ENCODE peak calls at places on chromosomes 6 and 20, in four cellular contexts. One of them, this sample, is unnamed.

GRCh38 chr20:59933296-59933848 is at the start of gene SYCP2:
- DNase-seq in adipocyte: no peak
- DNase-seq in stomach: peak; percentile 61
- DNase-seq in astrocyte of the spinal cord: peak; percentile 22
- DNase-seq in this sample: peak; percentile 80

GRCh38 chr6:169864148-169865030 is 113.0 kb downstream of the ERMARD start:
- DNase-seq in stomach: peak; percentile 70
- DNase-seq in adipocyte: no peak
- DNase-seq in astrocyte of the spinal cord: no peak
- DNase-seq in this sample: peak; percentile 11

GRCh38 chr6:14965340-14966102 is 280.3 kb upstream of the JARID2 start:
- DNase-seq in adipocyte: no peak
- DNase-seq in astrocyte of the spinal cord: no peak
- DNase-seq in stomach: no peak
- DNase-seq in this sample: no peak

GRCh38 chr6:52103661-52104060 is 16.2 kb upstream of the PKHD1 start:
- DNase-seq in adipocyte: no peak
- DNase-seq in astrocyte of the spinal cord: no peak
- DNase-seq in stomach: no peak
- DNase-seq in this sample: no peak

GRCh38 chr6:22294301-22294700 is 2.5 kb downstream of the PRL start:
- DNase-seq in adipocyte: no peak
- DNase-seq in astrocyte of the spinal cord: no peak
- DNase-seq in stomach: no peak
- DNase-seq in this sample: no peak

GRCh38 chr6:19905584-19905983 is 68.4 kb downstream of the ID4 start:
- DNase-seq in stomach: no peak
- DNase-seq in astrocyte of the spinal cord: no peak
- DNase-seq in adipocyte: no peak
- DNase-seq in this sample: no peak

GRCh38 chr6:159079367-159079766 is 34.6 kb upstream of the TAGAP start:
- DNase-seq in astrocyte of the spinal cord: no peak
- DNase-seq in stomach: no peak
- DNase-seq in adipocyte: peak; percentile 57
- DNase-seq in this sample: no peak

GRCh38 chr20:45052698-45053440 is 48.1 kb downstream of the KCNS1 start:
- DNase-seq in adipocyte: peak; percentile 78
- DNase-seq in astrocyte of the spinal cord: peak; percentile 91
- DNase-seq in stomach: no peak
- DNase-seq in this sample: peak; percentile 73

GRCh38 chr6:36110863-36111262 is 19.4 kb upstream of the MAPK13 start:
- DNase-seq in adipocyte: no peak
- DNase-seq in stomach: no peak
- DNase-seq in astrocyte of the spinal cord: no peak
- DNase-seq in this sample: no peak

GRCh38 chr20:15487030-15487429 is 1086.2 kb downstream of the KIF16B start:
- DNase-seq in astrocyte of the spinal cord: no peak
- DNase-seq in adipocyte: peak; percentile 43
- DNase-seq in stomach: no peak
- DNase-seq in this sample: no peak

GRCh38 chr6:24140572-24140971 is 14.6 kb downstream of the NRSN1 start:
- DNase-seq in stomach: no peak
- DNase-seq in astrocyte of the spinal cord: no peak
- DNase-seq in adipocyte: no peak
- DNase-seq in this sample: no peak

GRCh38 chr6:24139080-24139479 is 13.1 kb downstream of the NRSN1 start:
- DNase-seq in adipocyte: no peak
- DNase-seq in astrocyte of the spinal cord: no peak
- DNase-seq in stomach: no peak
- DNase-seq in this sample: no peak

GRCh38 chr6:24139639-24140038 is 13.6 kb downstream of the NRSN1 start:
- DNase-seq in adipocyte: no peak
- DNase-seq in astrocyte of the spinal cord: no peak
- DNase-seq in stomach: no peak
- DNase-seq in this sample: no peak
- H3K4me3 ChIP-seq in adipocyte: no peak overlapping the region
- H3K4me3 ChIP-seq in astrocyte of the spinal cord: no peak overlapping the region
- H3K4me3 ChIP-seq in stomach: no peak overlapping the region
- H3K4me3 ChIP-seq in this sample: no peak overlapping the region

GRCh38 chr6:166618251-166618650 is 8.8 kb downstream of the RPS6KA2 start:
- DNase-seq in stomach: no peak
- DNase-seq in adipocyte: no peak
- DNase-seq in astrocyte of the spinal cord: no peak
- DNase-seq in this sample: no peak

GRCh38 chr6:166619912-166620311 is 7.1 kb downstream of the RPS6KA2 start:
- DNase-seq in astrocyte of the spinal cord: peak; percentile 98
- DNase-seq in adipocyte: peak; percentile 97
- DNase-seq in stomach: peak; percentile 38
- DNase-seq in this sample: no peak

GRCh38 chr6:166618866-166619761 is 7.9 kb downstream of the RPS6KA2 start:
- DNase-seq in stomach: no peak
- DNase-seq in adipocyte: peak; percentile 81
- DNase-seq in astrocyte of the spinal cord: peak; percentile 98
- DNase-seq in this sample: no peak

GRCh38 chr6:166621114-166621540 is 5.9 kb downstream of the RPS6KA2 start:
- DNase-seq in astrocyte of the spinal cord: no peak
- DNase-seq in stomach: peak; percentile 62
- DNase-seq in adipocyte: no peak
- DNase-seq in this sample: no peak

GRCh38 chr6:166620478-166621113 is 6.5 kb downstream of the RPS6KA2 start:
- DNase-seq in astrocyte of the spinal cord: no peak
- DNase-seq in stomach: no peak
- DNase-seq in adipocyte: no peak
- DNase-seq in this sample: no peak
- H3K4me3 ChIP-seq in astrocyte of the spinal cord: no peak overlapping the region
- H3K4me3 ChIP-seq in stomach: no peak overlapping the region
- H3K4me3 ChIP-seq in adipocyte: peak overlapping the region; percentile 54
- H3K4me3 ChIP-seq in this sample: no peak overlapping the region

DNA sequence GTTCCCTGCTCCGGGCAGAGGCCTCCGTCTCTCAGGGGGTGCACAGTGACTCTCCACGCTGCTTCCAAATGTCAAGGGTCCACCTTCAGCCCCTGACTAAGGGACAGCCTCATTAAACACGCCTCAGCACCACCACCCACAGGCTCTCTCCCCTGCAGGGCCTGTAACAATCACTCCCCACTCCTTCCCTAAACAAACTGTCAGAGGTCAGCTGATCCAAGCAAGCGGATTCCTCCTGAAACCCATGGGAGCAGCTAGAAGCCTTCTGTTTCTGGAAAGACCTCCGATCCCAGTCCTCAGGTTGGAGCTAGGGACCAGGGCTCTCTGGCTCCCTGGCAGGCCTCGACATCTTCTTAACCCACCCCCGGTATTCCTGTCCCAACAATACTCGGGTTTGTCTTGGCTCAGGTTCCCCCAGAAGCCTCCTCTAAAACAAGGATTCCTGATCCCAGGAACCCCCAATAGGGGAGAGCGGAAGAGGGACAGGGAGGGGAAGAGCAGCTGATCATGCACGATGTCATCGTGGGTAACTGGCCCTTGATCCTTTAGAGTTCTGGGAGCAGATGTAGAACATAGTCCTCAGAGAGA is 180.9 kb downstream of the ZNF217 start:
- DNase-seq in astrocyte of the spinal cord: no peak
- DNase-seq in adipocyte: no peak
- DNase-seq in stomach: no peak
- DNase-seq in this sample: no peak
- H3K4me3 ChIP-seq in astrocyte of the spinal cord: no peak overlapping the region
- H3K4me3 ChIP-seq in adipocyte: no peak overlapping the region
- H3K4me3 ChIP-seq in stomach: no peak overlapping the region
- H3K4me3 ChIP-seq in this sample: no peak overlapping the region

DNA sequence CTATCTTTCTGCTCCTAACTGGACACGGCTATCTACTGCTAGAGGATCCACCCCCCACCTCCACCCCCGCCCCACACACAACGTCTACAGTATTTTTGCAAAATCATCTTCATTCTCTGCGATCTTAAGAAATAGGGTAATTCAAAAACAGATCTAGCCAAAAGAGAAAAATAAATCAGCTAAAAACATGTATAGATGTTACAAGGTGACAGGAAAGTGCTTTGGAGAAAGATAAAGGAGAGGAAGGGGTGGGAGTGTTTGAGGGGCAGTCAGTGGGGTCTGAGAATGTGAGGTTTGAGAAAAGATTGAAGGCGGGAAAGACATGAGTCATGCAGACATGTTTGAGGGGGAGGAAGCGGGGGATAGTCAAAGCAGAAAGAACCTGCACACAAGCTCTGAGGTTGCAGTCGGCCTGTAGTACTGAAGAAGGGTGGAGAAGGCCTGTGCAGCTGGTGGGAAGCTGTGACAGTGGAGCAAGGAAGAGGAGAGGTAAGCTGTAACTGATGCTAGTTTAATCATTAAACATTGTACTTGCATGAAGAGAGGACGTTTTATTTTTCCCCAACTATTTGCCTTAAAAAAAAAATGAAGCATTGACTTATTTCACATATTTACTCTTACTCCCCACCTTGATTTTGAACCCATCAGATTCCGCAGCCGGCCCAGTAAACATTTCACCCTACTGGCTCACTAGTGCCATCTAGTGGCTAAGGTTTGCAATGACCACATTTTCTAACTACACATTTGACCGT is 332.6 kb downstream of the ADGRB3 start:
- DNase-seq in stomach: peak; percentile 57
- DNase-seq in adipocyte: peak; percentile 79
- DNase-seq in astrocyte of the spinal cord: peak; percentile 48
- DNase-seq in this sample: peak; percentile 68
- H3K4me3 ChIP-seq in stomach: no peak overlapping the region
- H3K4me3 ChIP-seq in adipocyte: no peak overlapping the region
- H3K4me3 ChIP-seq in astrocyte of the spinal cord: no peak overlapping the region
- H3K4me3 ChIP-seq in this sample: no peak overlapping the region

GRCh38 chr6:136784271-136784664 is 8.0 kb downstream of the MAP3K5 start:
- DNase-seq in stomach: no peak
- DNase-seq in astrocyte of the spinal cord: no peak
- DNase-seq in adipocyte: no peak
- DNase-seq in this sample: no peak
- H3K4me3 ChIP-seq in stomach: peak overlapping the region; percentile 20
- H3K4me3 ChIP-seq in astrocyte of the spinal cord: no peak overlapping the region
- H3K4me3 ChIP-seq in adipocyte: no peak overlapping the region
- H3K4me3 ChIP-seq in this sample: peak overlapping the region; percentile 97

DNA sequence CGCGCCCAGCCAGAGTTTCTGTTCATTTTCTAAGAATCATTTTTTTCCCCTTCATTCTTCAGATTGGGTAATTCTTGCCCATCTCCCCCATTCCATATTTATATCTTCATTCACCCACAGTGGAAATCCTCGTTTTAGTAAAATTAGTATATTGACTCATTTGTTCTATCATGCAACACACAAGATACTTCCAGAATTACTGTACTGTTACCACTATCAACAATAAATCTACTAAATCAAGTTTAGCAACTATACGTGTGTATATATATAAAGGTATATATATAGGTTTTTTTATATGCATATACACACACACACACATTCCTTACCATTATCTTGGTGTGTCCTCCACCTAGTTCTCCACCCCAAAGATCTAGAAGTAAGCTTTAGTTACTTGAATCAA is 41.3 kb upstream of the KCNG1 start:
- DNase-seq in astrocyte of the spinal cord: no peak
- DNase-seq in stomach: no peak
- DNase-seq in adipocyte: no peak
- DNase-seq in this sample: no peak
- H3K4me3 ChIP-seq in astrocyte of the spinal cord: no peak overlapping the region
- H3K4me3 ChIP-seq in stomach: no peak overlapping the region
- H3K4me3 ChIP-seq in adipocyte: no peak overlapping the region
- H3K4me3 ChIP-seq in this sample: no peak overlapping the region

GRCh38 chr6:157529654-157530039 is 148.7 kb downstream of the ZDHHC14 start:
- DNase-seq in astrocyte of the spinal cord: no peak
- DNase-seq in stomach: no peak
- DNase-seq in adipocyte: no peak
- DNase-seq in this sample: no peak
- H3K4me3 ChIP-seq in astrocyte of the spinal cord: no peak overlapping the region
- H3K4me3 ChIP-seq in stomach: no peak overlapping the region
- H3K4me3 ChIP-seq in adipocyte: no peak overlapping the region
- H3K4me3 ChIP-seq in this sample: no peak overlapping the region

DNA sequence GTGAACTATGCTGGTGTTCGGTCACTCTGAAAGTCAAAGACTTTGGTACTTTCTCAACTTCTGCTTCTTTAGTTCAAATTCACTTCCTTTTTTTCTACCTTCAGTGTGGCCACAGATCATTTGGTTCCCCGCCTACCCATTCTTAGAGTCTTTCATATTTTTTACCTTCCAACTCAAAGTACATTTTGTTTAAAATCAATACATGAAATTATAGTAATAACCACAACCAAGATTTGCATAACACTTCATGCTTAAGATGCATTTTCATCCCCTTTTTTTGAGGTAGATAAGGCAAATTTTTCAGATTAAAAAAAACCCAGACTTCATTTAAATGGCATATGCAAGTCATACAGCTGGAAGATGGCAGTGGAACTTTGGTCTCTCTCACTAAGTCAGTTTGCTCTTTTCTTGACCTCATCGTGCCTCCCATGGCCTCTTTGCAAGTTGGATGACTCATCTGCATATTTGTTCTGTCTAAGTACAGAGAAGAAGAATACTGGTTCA is 11.9 kb upstream of the CNR1 start:
- DNase-seq in adipocyte: no peak
- DNase-seq in stomach: no peak
- DNase-seq in astrocyte of the spinal cord: peak; percentile 41
- DNase-seq in this sample: peak; percentile 69
- H3K4me3 ChIP-seq in adipocyte: no peak overlapping the region
- H3K4me3 ChIP-seq in stomach: no peak overlapping the region
- H3K4me3 ChIP-seq in astrocyte of the spinal cord: no peak overlapping the region
- H3K4me3 ChIP-seq in this sample: no peak overlapping the region

GRCh38 chr6:127117979-127118504 is 429 bp upstream of the RSPO3 start:
- DNase-seq in adipocyte: peak; percentile 58
- DNase-seq in astrocyte of the spinal cord: peak; percentile 14
- DNase-seq in stomach: no peak
- DNase-seq in this sample: no peak
- H3K4me3 ChIP-seq in adipocyte: peak overlapping the region; percentile 85
- H3K4me3 ChIP-seq in astrocyte of the spinal cord: peak overlapping the region; percentile 47
- H3K4me3 ChIP-seq in stomach: peak overlapping the region; percentile 60
- H3K4me3 ChIP-seq in this sample: no peak overlapping the region